ENCODE peak calls at places on chromosome 17, in ten cellular contexts. X is A549; Y is AG04450; D is uterus; P is OCI-LY7; F is body of pancreas; M is ovary; S is CD8-positive, alpha-beta T cell; E is left ventricle myocardium inferior; O is psoas muscle. G is an unnamed sample.

GRCh38 chr17:66667491-66668030 is 167.4 kb upstream of the CACNG5 start:
- DNase-seq in F (no peak), O (no peak), M (no peak), D (no peak), Y (no peak), S (peak), E (no peak), X (no peak), P (no peak), G (no peak)

GRCh38 chr17:14582996-14583395 is 282.1 kb downstream of the HS3ST3B1 start:
- DNase-seq in O (no peak), D (no peak), X (no peak), P (no peak), E (no peak), M (no peak), Y (no peak), F (no peak), S (no peak), G (no peak)

GRCh38 chr17:78785011-78785662 is 3.1 kb upstream of the CYTH1 start:
- DNase-seq in X (no peak), Y (no peak), E (no peak), F (no peak), D (no peak), S (no peak), O (no peak), P (no peak), M (no peak), G (no peak)

GRCh38 chr17:68602267-68602644 is 1.1 kb upstream of the FAM20A start:
- DNase-seq in X (no peak), S (no peak), E (no peak), D (no peak), O (no peak), Y (no peak), F (no peak), P (no peak), M (no peak), G (no peak)

GRCh38 chr17:57706761-57707160 is 38.3 kb downstream of the CCDC182 start:
- DNase-seq in E (no peak), P (no peak), Y (no peak), X (no peak), F (no peak), M (no peak), D (no peak), S (no peak), O (no peak), G (no peak)

GRCh38 chr17:72588961-72589360 is 468.1 kb downstream of the SOX9 start:
- DNase-seq in O (no peak), S (no peak), E (no peak), Y (no peak), P (no peak), F (peak), D (no peak), X (peak), M (no peak), G (no peak)

GRCh38 chr17:15119928-15120327 is 145.2 kb downstream of the PMP22 start:
- DNase-seq in P (no peak), Y (no peak), S (no peak), F (no peak), D (no peak), X (no peak), M (no peak), E (no peak), O (no peak), G (no peak)

GRCh38 chr17:39671651-39672521 is 3.6 kb downstream of the PNMT start:
- DNase-seq in D (no peak), Y (no peak), M (peak), X (peak), S (no peak), O (no peak), E (peak), P (peak), F (peak), G (no peak)

GRCh38 chr17:15076991-15077663 is 188.0 kb downstream of the PMP22 start:
- DNase-seq in D (no peak), F (no peak), X (no peak), O (no peak), E (no peak), Y (no peak), P (no peak), S (no peak), M (no peak), G (no peak)

GRCh38 chr17:72104164-72104862 is 16.5 kb upstream of the SOX9 start:
- DNase-seq in M (no peak), X (no peak), D (no peak), P (no peak), Y (no peak), F (no peak), E (peak), S (no peak), O (peak), G (no peak)

GRCh38 chr17:17567631-17568030 is 23.9 kb downstream of the PEMT start:
- DNase-seq in E (peak), S (no peak), F (peak), P (no peak), M (peak), X (no peak), D (no peak), O (peak), Y (no peak), G (peak)

GRCh38 chr17:57349533-57350227 is 93.4 kb downstream of the MSI2 start:
- DNase-seq in D (no peak), P (no peak), O (no peak), E (no peak), F (no peak), M (no peak), S (no peak), X (no peak), Y (no peak), G (no peak)

GRCh38 chr17:64216385-64217248 is 46.4 kb downstream of the TEX2 start:
- DNase-seq in X (no peak), M (peak), O (peak), F (peak), D (peak), Y (no peak), S (no peak), P (no peak), E (peak), G (no peak)

GRCh38 chr17:75153854-75154194 is 488 bp downstream of the JPT1 start:
- DNase-seq in M (no peak), F (peak), S (no peak), E (no peak), O (no peak), Y (no peak), X (no peak), P (peak), D (no peak), G (no peak)

GRCh38 chr17:7330099-7331015 is 1.2 kb upstream of the NEURL4 start:
- DNase-seq in P (peak), F (peak), O (peak), E (peak), D (peak), Y (no peak), S (peak), X (peak), M (peak), G (peak)

GRCh38 chr17:60391419-60392041 is 403 bp downstream of the USP32 start:
- DNase-seq in Y (no peak), F (no peak), S (no peak), O (no peak), P (no peak), M (no peak), E (no peak), D (no peak), X (peak), G (no peak)

GRCh38 chr17:7133424-7133823 is 18.8 kb upstream of the ASGR2 start:
- DNase-seq in P (peak), X (no peak), M (no peak), Y (no peak), F (no peak), S (no peak), E (peak), O (no peak), D (no peak), G (no peak)

GRCh38 chr17:65756760-65757159 is 195.3 kb upstream of the AXIN2 start:
- DNase-seq in M (no peak), F (no peak), S (no peak), X (no peak), E (no peak), D (no peak), O (no peak), P (no peak), Y (no peak), G (no peak)

GRCh38 chr17:74972107-74972972 is at the start of gene HID1:
- DNase-seq in F (peak), X (peak), M (peak), D (no peak), P (peak), S (peak), O (peak), E (peak), Y (no peak), G (peak)

GRCh38 chr17:45818041-45818440 is 26.6 kb upstream of the SPPL2C start:
- DNase-seq in Y (no peak), M (no peak), X (no peak), S (no peak), O (no peak), F (no peak), P (no peak), D (no peak), E (no peak), G (no peak)

GRCh38 chr17:74380086-74380958 is 13.0 kb downstream of the GPR142 start:
- DNase-seq in F (peak), Y (no peak), D (no peak), O (peak), S (no peak), M (no peak), P (no peak), E (no peak), X (no peak), G (no peak)

GRCh38 chr17:40548982-40549680 is 16.1 kb downstream of the CCR7 start:
- DNase-seq in X (peak), S (no peak), F (peak), M (no peak), O (no peak), D (peak), P (no peak), E (no peak), Y (peak), G (no peak)

GRCh38 chr17:40251576-40251975 is 32.5 kb downstream of the WIPF2 start:
- DNase-seq in D (peak), M (no peak), S (no peak), X (peak), Y (no peak), F (no peak), P (no peak), E (no peak), O (no peak), G (no peak)

GRCh38 chr17:30031214-30031869 is 85.3 kb upstream of the NSRP1 start:
- DNase-seq in F (no peak), E (no peak), O (no peak), Y (no peak), D (no peak), M (no peak), P (peak), X (no peak), S (no peak), G (no peak)
- H3K4me3 ChIP-seq in F (no peak), E (no peak), O (no peak), Y (no peak), D (no peak), M (no peak), P (no peak), X (no peak), S (no peak), G (no peak)

DNA sequence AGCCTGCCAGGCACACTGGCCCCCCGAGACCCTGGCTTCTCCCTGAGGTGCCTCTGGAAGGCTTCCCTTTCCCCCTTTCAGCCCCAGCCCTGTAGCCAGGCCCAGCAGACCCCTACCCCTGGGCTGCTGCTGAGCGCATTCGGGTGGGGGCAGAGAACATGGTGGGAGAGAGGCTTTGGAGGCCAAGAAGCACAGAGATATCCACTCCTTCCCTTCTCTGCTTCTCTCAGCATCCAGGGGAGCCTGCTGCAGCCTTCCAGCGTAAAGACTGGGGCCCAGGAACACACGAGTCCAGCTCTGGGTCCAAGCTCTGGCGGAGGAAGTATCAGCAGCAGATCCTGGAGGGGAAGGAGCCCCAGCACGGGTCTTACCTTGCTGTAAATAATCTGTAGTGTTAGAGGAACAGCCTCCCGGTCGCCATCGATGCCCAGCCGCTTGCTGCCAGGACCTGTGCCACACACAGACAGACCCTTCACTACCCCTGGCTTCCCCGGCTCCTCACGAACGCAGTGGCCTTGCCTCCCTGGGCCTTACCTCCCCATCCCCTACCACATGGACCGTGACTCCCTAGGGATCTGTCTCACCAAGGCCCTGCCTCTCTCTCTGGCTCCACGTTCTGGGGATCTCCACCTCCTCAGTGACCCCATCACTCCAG is 17.0 kb upstream of the PIK3R6 start:
- DNase-seq in E (no peak), D (no peak), S (no peak), P (no peak), X (no peak), O (no peak), M (no peak), Y (no peak), F (no peak), G (no peak)
- H3K27ac ChIP-seq in E (no peak), D (no peak), S (no peak), P (no peak), X (no peak), O (no peak), M (no peak), Y (no peak), F (no peak), G (no peak)

DNA sequence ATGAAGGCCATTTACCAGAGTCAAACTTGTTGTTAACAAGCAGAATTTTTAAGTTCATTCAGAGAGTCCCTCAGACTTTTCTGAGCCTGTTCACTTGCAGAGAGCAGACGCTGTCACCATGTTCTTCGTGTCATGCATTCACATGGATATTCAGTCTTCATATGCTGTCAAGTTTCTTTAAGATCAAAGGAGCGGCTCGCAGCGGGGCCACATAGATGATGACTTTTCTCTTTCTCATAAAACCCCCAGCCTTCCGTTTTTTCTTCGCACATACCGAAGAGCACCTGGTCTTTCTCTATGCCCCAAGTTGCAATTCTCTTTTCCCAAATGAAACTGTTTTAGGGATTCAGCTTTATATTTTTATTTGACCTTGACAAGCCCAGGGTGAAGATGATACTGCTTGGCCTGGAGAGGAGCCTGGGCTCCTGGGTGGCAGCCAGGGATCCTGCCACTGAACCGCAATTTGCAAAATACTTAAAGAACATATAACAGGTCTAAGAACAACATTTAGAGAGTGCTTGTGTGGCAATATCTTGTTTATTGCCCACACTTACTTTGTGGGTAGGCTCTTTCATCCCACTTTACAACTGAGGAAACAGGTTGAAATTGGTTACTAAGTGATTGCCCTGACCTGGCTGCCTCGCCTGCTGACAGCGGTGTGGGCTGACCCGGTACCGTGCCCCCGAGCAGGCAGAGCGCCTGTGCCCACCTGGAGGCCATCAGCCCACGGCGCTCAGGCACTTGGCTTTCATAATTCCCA is 22.9 kb downstream of the SEC14L1 start:
- DNase-seq in Y (no peak), X (no peak), F (no peak), D (no peak), P (no peak), O (no peak), E (no peak), S (no peak), M (peak), G (no peak)
- TF ChIP-seq CTCF in Y (no peak), X (no peak), F (no peak), D (no peak), P (no peak), O (no peak), E (no peak), S (no peak), M (no peak), G (no peak)

GRCh38 chr17:76517638-76518038 is 16.4 kb upstream of the RHBDF2 start:
- DNase-seq in E (no peak), P (no peak), X (no peak), D (no peak), S (no peak), O (no peak), F (no peak), M (no peak), Y (no peak), G (no peak)
- H3K4me3 ChIP-seq in E (no peak), P (no peak), X (no peak), D (no peak), S (no peak), O (no peak), F (no peak), M (no peak), Y (no peak), G (no peak)

G was measured in dorsolateral prefrontal cortex.